ENCODE peak calls at places on chromosomes 7 and 10, in five cellular contexts. K, Y, N, B and A are unnamed samples.
A peak's percentile ranks its signal among the peaks of the same experiment; 100 is the strongest.

GRCh38 chr7:36391436-36392198 is 2.0 kb downstream of the ANLN start:
- DNase-seq in K (no peak), Y (no peak), N (peak; percentile 24), B (no peak), A (no peak)

GRCh38 chr10:77455538-77455937 is 182.1 kb downstream of the KCNMA1 start:
- DNase-seq in K (no peak), Y (no peak), N (peak; percentile 43), B (no peak), A (no peak)

GRCh38 chr7:135771961-135772638 is 23.5 kb upstream of the FAM180A start:
- DNase-seq in K (no peak), Y (no peak), N (peak; percentile 90), B (peak; percentile 62), A (no peak)

GRCh38 chr7:41058986-41059741 is 643.7 kb downstream of the INHBA start:
- DNase-seq in K (no peak), Y (no peak), N (peak; percentile 51), B (no peak), A (no peak)

GRCh38 chr7:105677803-105678583 is 96.7 kb upstream of the EFCAB10 start:
- DNase-seq in K (no peak), Y (no peak), N (no peak), B (no peak), A (no peak)

GRCh38 chr10:117391436-117392205 is 16.4 kb upstream of the PDZD8 start:
- DNase-seq in K (no peak), Y (no peak), N (peak; percentile 30), B (no peak), A (no peak)

GRCh38 chr7:45107356-45107755 is 4.1 kb downstream of the TBRG4 start:
- DNase-seq in K (no peak), Y (no peak), N (no peak), B (no peak), A (no peak)

GRCh38 chr10:6840093-6840763 is 260.2 kb upstream of the PRKCQ start:
- DNase-seq in K (no peak), Y (no peak), N (no peak), B (no peak), A (no peak)

GRCh38 chr7:105656922-105657521 is 75.7 kb upstream of the EFCAB10 start:
- DNase-seq in K (no peak), Y (peak; percentile 59), N (no peak), B (no peak), A (no peak)

GRCh38 chr10:59003203-59003602 is 173.2 kb upstream of the PHYHIPL start:
- DNase-seq in K (no peak), Y (no peak), N (no peak), B (no peak), A (no peak)

GRCh38 chr7:110841840-110842579 is 248.9 kb upstream of the LRRN3 start:
- DNase-seq in K (no peak), Y (peak; percentile 27), N (no peak), B (no peak), A (peak; percentile 4)

GRCh38 chr10:79349766-79350406 is 2.6 kb downstream of the PPIF start:
- DNase-seq in K (no peak), Y (no peak), N (no peak), B (no peak), A (no peak)

GRCh38 chr10:114714281-114714741 is 56.2 kb upstream of the ABLIM1 start:
- DNase-seq in K (peak; percentile 60), Y (no peak), N (peak; percentile 98), B (peak; percentile 97), A (peak; percentile 37)

GRCh38 chr10:12394236-12395033 is 45.1 kb downstream of the CAMK1D start:
- DNase-seq in K (no peak), Y (no peak), N (peak; percentile 75), B (no peak), A (no peak)

GRCh38 chr10:127353544-127353943 is 157.2 kb upstream of the INSYN2A start:
- DNase-seq in K (no peak), Y (no peak), N (no peak), B (no peak), A (no peak)

GRCh38 chr10:127354255-127354654 is 157.9 kb upstream of the INSYN2A start:
- DNase-seq in K (no peak), Y (no peak), N (no peak), B (no peak), A (no peak)

GRCh38 chr10:127357265-127357664 is 160.9 kb upstream of the INSYN2A start:
- DNase-seq in K (no peak), Y (no peak), N (no peak), B (no peak), A (no peak)

GRCh38 chr10:127349737-127350136 is 153.3 kb upstream of the INSYN2A start:
- DNase-seq in K (no peak), Y (no peak), N (peak; percentile 53), B (no peak), A (no peak)

GRCh38 chr10:127354992-127355391 is 158.6 kb upstream of the INSYN2A start:
- DNase-seq in K (no peak), Y (no peak), N (no peak), B (no peak), A (no peak)
- TF ChIP-seq CTCF in K (no peak), Y (no peak), N (no peak), B (peak; percentile 66), A (peak; percentile 30)

DNA sequence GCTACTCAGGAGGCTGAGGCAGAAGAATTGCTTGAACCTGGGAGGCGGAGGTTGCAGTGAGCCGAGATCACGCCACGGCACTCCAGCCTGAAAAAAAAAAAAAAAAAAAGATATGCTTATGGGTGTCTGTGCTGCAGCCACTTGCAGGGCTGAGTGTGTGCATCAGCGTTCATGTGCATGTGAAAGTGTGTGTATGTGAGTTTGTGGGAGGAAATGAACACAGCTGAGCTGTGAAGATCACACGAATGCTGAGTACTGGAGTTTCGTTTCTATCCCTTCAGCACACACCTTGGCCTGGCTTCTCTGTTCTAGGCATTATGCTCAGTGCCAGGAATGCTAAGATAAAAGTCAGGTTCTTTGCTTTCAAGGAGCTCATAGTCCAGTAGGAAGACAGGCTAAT is 12.0 kb upstream of the SVOPL start:
- DNase-seq in K (no peak), Y (no peak), N (no peak), B (no peak), A (no peak)
- H3K27me3 ChIP-seq in K (no peaks in the 10 kb centered on the region), Y (no peaks in the 10 kb centered on the region), N (no peaks in the 10 kb centered on the region), B (no peaks in the 10 kb centered on the region), A (peaks cover 1% of the 10 kb centered on the region)

DNA sequence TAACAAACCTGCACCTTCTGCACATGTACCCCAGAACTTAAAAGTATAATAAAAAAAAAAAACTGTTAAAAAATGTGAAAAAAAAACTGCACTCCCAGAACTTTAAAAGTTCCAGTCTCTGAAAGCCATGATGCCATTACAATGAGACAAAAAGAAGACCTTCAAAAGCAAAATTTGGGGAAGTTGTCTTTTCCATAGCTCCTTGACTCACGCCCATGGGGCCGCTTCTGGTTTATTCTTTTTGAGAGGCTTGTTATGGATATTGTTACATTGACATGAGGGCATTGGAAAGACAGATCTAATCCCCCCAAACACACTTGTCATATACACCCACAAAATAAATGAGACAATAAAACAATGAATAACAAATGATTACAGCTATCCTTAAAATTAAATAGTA is 805 bp downstream of the BLNK start:
- DNase-seq in K (no peak), Y (no peak), N (no peak), B (no peak), A (no peak)
- H3K4me3 ChIP-seq in K (no peak overlapping the region), Y (no peak overlapping the region), N (no peak overlapping the region), B (no peak overlapping the region), A (no peak overlapping the region)

GRCh38 chr7:43112941-43113621 is 634 bp downstream of the HECW1 start:
- DNase-seq in K (no peak), Y (peak; percentile 74), N (peak; percentile 49), B (peak; percentile 33), A (no peak)
- TF ChIP-seq CTCF in K (no peak), Y (no peak), N (no peak), B (no peak), A (no peak)